ENCODE peak calls at places on chromosomes 5 and 9, in five cellular contexts. E is fibroblast of pulmonary artery; A is CD8-positive, alpha-beta T cell; F is spleen; I is HFF-Myc. G is an unnamed sample.

GRCh38 chr9:87674565-87675299 is 51.2 kb upstream of the CTSL start:
- DNase-seq in E (no peak), A (no peak), F (no peak), I (no peak), G (no peak)

GRCh38 chr5:137649228-137649890 is 86.5 kb downstream of the KLHL3 start:
- DNase-seq in E (peak), A (no peak), F (no peak), I (peak), G (no peak)

GRCh38 chr9:79325501-79325900 is 246.3 kb upstream of the TLE4 start:
- DNase-seq in E (no peak), A (no peak), F (no peak), I (no peak), G (no peak)

GRCh38 chr9:115636596-115636995 is 517.0 kb upstream of the PAPPA start:
- DNase-seq in E (no peak), A (no peak), F (no peak), I (no peak), G (no peak)

GRCh38 chr5:7348168-7348802 is 47.7 kb upstream of the ADCY2 start:
- DNase-seq in E (no peak), A (no peak), F (no peak), I (no peak), G (no peak)

GRCh38 chr5:556909-557441 is 32.7 kb upstream of the SLC9A3 start:
- DNase-seq in E (no peak), A (no peak), F (no peak), I (no peak), G (no peak)

GRCh38 chr9:6833518-6834192 is 75.9 kb downstream of the KDM4C start:
- DNase-seq in E (peak), A (no peak), F (no peak), I (no peak), G (no peak)

GRCh38 chr9:89442016-89442415 is 55.9 kb downstream of the SEMA4D start:
- DNase-seq in E (no peak), A (no peak), F (no peak), I (no peak), G (no peak)

GRCh38 chr9:84445737-84446136 is 105.2 kb upstream of the SLC28A3 start:
- DNase-seq in E (no peak), A (no peak), F (no peak), I (no peak), G (no peak)

GRCh38 chr5:33806736-33807442 is 84.9 kb downstream of the ADAMTS12 start:
- DNase-seq in E (peak), A (no peak), F (no peak), I (no peak), G (no peak)

GRCh38 chr9:108463927-108464606 is 391.7 kb downstream of the ACTL7B start:
- DNase-seq in E (peak), A (no peak), F (no peak), I (no peak), G (no peak)

GRCh38 chr5:32618962-32619361 is 33.6 kb downstream of the SUB1 start:
- DNase-seq in E (no peak), A (no peak), F (no peak), I (no peak), G (no peak)

GRCh38 chr5:947626-948471 is 55.2 kb downstream of the TRIP13 start:
- DNase-seq in E (peak), A (no peak), F (no peak), I (no peak), G (no peak)

GRCh38 chr9:136201609-136202448 is 3.1 kb downstream of the LHX3 start:
- DNase-seq in E (peak), A (no peak), F (no peak), I (no peak), G (no peak)

GRCh38 chr5:176693477-176693851 is 46.2 kb downstream of the TSPAN17 start:
- DNase-seq in E (peak), A (no peak), F (no peak), I (no peak), G (no peak)

GRCh38 chr5:135457424-135458071 is 5.4 kb upstream of the TIFAB start:
- DNase-seq in E (peak), A (peak), F (peak), I (no peak), G (peak)

GRCh38 chr9:4048441-4048840 is 251.4 kb downstream of the GLIS3 start:
- DNase-seq in E (peak), A (no peak), F (no peak), I (peak), G (peak)

GRCh38 chr5:435961-436640 is 6.9 kb upstream of the EXOC3 start:
- DNase-seq in E (peak), A (no peak), F (peak), I (no peak), G (peak)

GRCh38 chr5:143717400-143717799 is 94.6 kb upstream of the HMHB1 start:
- DNase-seq in E (peak), A (no peak), F (no peak), I (peak), G (no peak)

GRCh38 chr9:36211510-36211909 is 20.8 kb downstream of the CLTA start:
- DNase-seq in E (no peak), A (no peak), F (no peak), I (no peak), G (no peak)

GRCh38 chr9:92989561-92989960 is 42.2 kb downstream of the FGD3 start:
- DNase-seq in E (no peak), A (no peak), F (no peak), I (no peak), G (no peak)

GRCh38 chr5:15103864-15104263 is 232.3 kb upstream of the ANKH start:
- DNase-seq in E (no peak), A (no peak), F (no peak), I (no peak), G (no peak)

GRCh38 chr5:163658702-163659567 is 153.5 kb downstream of the MAT2B start:
- DNase-seq in E (no peak), A (no peak), F (no peak), I (peak), G (no peak)

GRCh38 chr5:143923634-143924265 is 111.8 kb downstream of the HMHB1 start:
- DNase-seq in E (peak), A (no peak), F (no peak), I (no peak), G (peak)

GRCh38 chr5:25669645-25670401 is 1025.0 kb upstream of the CDH10 start:
- DNase-seq in E (no peak), A (no peak), F (no peak), I (no peak), G (no peak)

GRCh38 chr5:14870347-14871083 is 1.1 kb downstream of the ANKH start:
- DNase-seq in E (no peak), A (peak), F (peak), I (no peak), G (peak)

GRCh38 chr9:96113045-96113444 is 188.9 kb downstream of the HSD17B3 start:
- DNase-seq in E (no peak), A (no peak), F (no peak), I (no peak), G (no peak)

GRCh38 chr5:122129332-122129731 is at the start of gene ZNF474:
- DNase-seq in E (peak), A (no peak), F (no peak), I (peak), G (no peak)

GRCh38 chr9:92774274-92774673 is 9.6 kb upstream of the BICD2 start:
- DNase-seq in E (peak), A (no peak), F (no peak), I (peak), G (no peak)

GRCh38 chr5:25448190-25448621 is 803.4 kb upstream of the CDH10 start:
- DNase-seq in E (no peak), A (no peak), F (no peak), I (no peak), G (no peak)

GRCh38 chr5:139077899-139078298 is 120.3 kb downstream of the SIL1 start:
- DNase-seq in E (no peak), A (no peak), F (no peak), I (no peak), G (no peak)

GRCh38 chr5:139075066-139076050 is 122.8 kb downstream of the SIL1 start:
- DNase-seq in E (peak), A (no peak), F (no peak), I (no peak), G (no peak)

GRCh38 chr5:139079969-139080368 is 118.2 kb downstream of the SIL1 start:
- DNase-seq in E (no peak), A (no peak), F (no peak), I (no peak), G (no peak)

GRCh38 chr5:139078345-139078744 is 119.8 kb downstream of the SIL1 start:
- DNase-seq in E (no peak), A (no peak), F (no peak), I (no peak), G (no peak)

DNA sequence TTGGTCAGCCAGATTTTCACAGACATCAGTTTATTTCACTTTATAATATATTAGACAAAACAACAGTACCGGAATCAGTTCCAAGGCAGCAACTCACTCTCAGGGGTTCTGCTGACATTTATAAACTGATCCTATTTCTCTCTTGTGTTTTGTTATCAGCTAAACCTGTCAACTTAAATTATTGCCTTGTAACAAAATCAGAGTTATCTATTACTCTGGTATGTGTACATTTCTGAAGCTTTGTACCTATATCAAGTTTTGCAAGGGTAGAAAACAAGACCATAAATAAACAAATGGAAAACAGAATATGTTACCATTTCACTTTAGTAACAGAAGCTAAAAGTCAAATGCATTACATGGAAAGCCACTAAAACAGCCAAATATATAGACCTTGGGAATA is 122.1 kb downstream of the SIL1 start:
- DNase-seq in E (no peak), A (no peak), F (no peak), I (no peak), G (no peak)
- H3K4me3 ChIP-seq in E (no peak), A (no peak), F (no peak), I (no peak), G (no peak)

GRCh38 chr5:87900419-87900818 is 368.2 kb downstream of the TMEM161B start:
- DNase-seq in E (no peak), A (no peak), F (no peak), I (no peak), G (no peak)

GRCh38 chr5:87899109-87900100 is 369.2 kb downstream of the TMEM161B start:
- DNase-seq in E (no peak), A (no peak), F (no peak), I (no peak), G (peak)
- TF ChIP-seq CTCF in E (no peak), A (no peak), F (no peak), I (no peak), G (no peak)

DNA sequence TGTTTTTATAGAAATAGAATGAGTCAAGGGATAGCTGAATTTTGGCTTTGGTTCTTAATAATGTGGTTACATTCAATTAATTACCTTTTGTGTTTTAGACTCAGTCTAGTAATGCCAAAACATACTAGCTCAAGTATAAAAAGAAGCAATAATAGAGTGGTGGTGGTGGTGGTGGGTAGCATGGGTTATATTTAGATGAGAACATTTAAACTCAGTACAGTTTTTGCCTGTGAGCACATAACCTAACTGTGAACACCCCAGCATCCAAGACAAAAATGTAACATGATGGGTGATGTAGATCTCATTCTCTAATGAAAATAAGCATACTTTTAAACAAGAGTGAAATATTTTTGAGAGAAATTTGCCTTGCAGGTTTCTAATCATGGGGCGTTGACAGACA is 14.2 kb downstream of the CPEB4 start:
- DNase-seq in E (no peak), A (no peak), F (no peak), I (no peak), G (no peak)
- H3K4me3 ChIP-seq in E (no peak), A (no peak), F (no peak), I (no peak), G (no peak)

GRCh38 chr9:109972026-109973005 is 192.3 kb downstream of the PALM2AKAP2 start:
- DNase-seq in E (no peak), A (no peak), F (no peak), I (no peak), G (peak)
- TF ChIP-seq CTCF in E (no peak), A (no peak), F (peak), I (no peak), G (peak)

GRCh38 chr9:95047452-95048224 is 269.9 kb downstream of the FANCC start:
- DNase-seq in E (no peak), A (no peak), F (no peak), I (no peak), G (no peak)
- H3K4me3 ChIP-seq in E (no peak), A (no peak), F (no peak), I (no peak), G (no peak)

GRCh38 chr9:70924905-70925547 is 196.4 kb downstream of the TRPM3 start:
- DNase-seq in E (peak), A (no peak), F (no peak), I (peak), G (peak)
- TF ChIP-seq CTCF in E (peak), A (no peak), F (peak), I (peak), G (peak)

DNA sequence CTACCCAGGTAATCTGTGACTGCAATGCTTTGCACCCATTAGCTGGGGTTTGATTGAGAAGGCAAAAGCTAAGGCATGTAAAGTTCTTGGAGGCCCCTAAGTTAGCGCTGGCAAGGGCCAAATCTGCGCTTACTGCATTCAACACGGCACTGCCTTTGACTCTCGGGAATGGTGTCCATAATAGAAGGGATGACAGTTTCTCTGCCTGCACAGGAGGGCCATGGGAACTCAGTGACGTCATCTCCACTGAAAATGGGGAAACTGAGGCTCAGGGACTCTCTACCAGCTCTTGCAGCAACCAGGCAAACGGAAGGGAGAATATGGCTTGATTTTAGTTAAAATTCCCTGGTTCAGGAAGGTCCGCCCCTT is 487 bp downstream of the SPATA24 start:
- DNase-seq in E (no peak), A (no peak), F (no peak), I (no peak), G (no peak)
- H3K4me3 ChIP-seq in E (peak), A (peak), F (peak), I (peak), G (peak)

GRCh38 chr9:21585756-21586752 is 103.9 kb upstream of the IFNE start:
- DNase-seq in E (peak), A (no peak), F (no peak), I (no peak), G (no peak)
- TF ChIP-seq CTCF in E (peak), A (no peak), F (no peak), I (peak), G (no peak)